ENCODE peak calls at places on chromosomes 2 and 18, in four cellular contexts. I is coronary artery, N is lower lobe of right lung, M is mesothelial cell of epicardium. F is an unnamed sample.

GRCh38 chr2:42105330-42106256 is 57.8 kb downstream of the PKDCC start:
- DNase-seq in N (peak), M (no peak), I (no peak), F (no peak)

GRCh38 chr2:13114391-13114790 is 397.7 kb downstream of the TRIB2 start:
- DNase-seq in N (no peak), I (no peak), M (no peak), F (no peak)

GRCh38 chr18:435940-436339 is 64.6 kb downstream of the COLEC12 start:
- DNase-seq in M (no peak), I (no peak), N (no peak), F (no peak)

GRCh38 chr18:6731197-6731596 is 1.7 kb downstream of the ARHGAP28 start:
- DNase-seq in N (no peak), I (no peak), M (no peak), F (no peak)

GRCh38 chr18:51330739-51331138 is 133.3 kb upstream of the MEX3C start:
- DNase-seq in I (no peak), N (no peak), M (no peak), F (no peak)

GRCh38 chr2:240728361-240728760 is 36.7 kb downstream of the AQP12A start:
- DNase-seq in M (no peak), N (no peak), I (no peak), F (no peak)

GRCh38 chr2:132881540-132881939 is 211.5 kb upstream of the LYPD1 start:
- DNase-seq in M (no peak), I (no peak), N (no peak), F (no peak)

GRCh38 chr2:120576509-120577474 is 158.9 kb upstream of the GLI2 start:
- DNase-seq in M (no peak), N (no peak), I (no peak), F (no peak)

GRCh38 chr2:5057895-5058294 is 634.3 kb upstream of the SOX11 start:
- DNase-seq in N (no peak), M (no peak), I (no peak), F (no peak)

GRCh38 chr18:33123852-33124251 is 316.7 kb downstream of the CCDC178 start:
- DNase-seq in I (no peak), N (no peak), M (no peak), F (no peak)

GRCh38 chr2:85420743-85421705 is 2.5 kb downstream of the SH2D6 start:
- DNase-seq in M (peak), N (peak), I (peak), F (peak)

GRCh38 chr2:68375522-68376040 is 10.5 kb downstream of the PLEK start:
- DNase-seq in M (no peak), N (no peak), I (no peak), F (no peak)

GRCh38 chr2:202639233-202639632 is 4.5 kb downstream of the FAM117B start:
- DNase-seq in M (no peak), N (no peak), I (no peak), F (no peak)

GRCh38 chr2:138814123-138814883 is 34.1 kb upstream of the NXPH2 start:
- DNase-seq in N (no peak), M (no peak), I (no peak), F (no peak)

GRCh38 chr18:59787998-59788875 is 91.0 kb upstream of the CCBE1 start:
- DNase-seq in I (no peak), M (no peak), N (no peak), F (no peak)

DNA sequence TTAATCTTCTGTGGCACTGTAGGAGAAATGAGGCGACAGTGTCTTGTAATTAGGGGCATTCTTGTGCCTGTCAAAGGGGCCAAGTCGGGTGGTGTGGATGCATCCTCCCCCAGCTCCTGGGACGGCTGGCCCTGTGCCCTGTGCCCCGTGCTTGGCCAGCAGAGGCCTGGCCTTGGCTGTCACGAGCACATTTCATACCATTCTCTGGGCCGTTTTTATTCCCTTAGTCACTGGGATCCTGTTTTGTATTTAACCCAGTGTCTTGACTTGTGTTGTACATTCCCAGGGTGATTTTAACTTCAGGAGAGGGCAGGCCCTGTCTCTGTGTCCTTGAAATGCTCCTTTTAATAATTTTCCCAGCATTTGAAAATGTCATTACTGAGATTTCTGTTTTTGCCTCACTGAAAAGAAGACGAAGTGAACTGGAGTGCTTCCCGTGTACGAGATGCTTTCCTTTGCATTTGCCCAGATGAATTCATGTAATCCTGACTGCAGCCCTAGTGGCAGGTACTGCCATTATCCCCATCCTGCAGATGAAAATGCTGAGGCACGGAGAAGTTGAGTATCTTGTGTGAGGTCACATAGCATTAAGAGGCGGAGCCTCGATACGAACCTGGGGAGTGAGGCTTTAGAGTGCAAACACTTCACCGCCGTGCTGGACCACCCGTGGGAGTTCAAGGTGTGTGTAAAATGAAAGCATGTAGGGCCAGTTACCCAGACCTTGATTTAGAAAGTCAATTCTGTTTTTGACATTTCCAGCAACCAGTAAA is 57.0 kb downstream of the SH3RF3 start:
- DNase-seq in I (peak), M (no peak), N (no peak), F (no peak)
- TF ChIP-seq CTCF in I (no peak), M (no peak), N (no peak), F (no peak)

GRCh38 chr2:207167129-207167923 is 1.6 kb upstream of the KLF7 start:
- DNase-seq in M (no peak), I (no peak), N (no peak), F (no peak)

GRCh38 chr2:207166039-207166348 is 246 bp upstream of the KLF7 start:
- DNase-seq in M (peak), N (peak), I (peak), F (peak)

GRCh38 chr2:207165121-207166038 is at the start of gene KLF7:
- DNase-seq in N (peak), M (no peak), I (no peak), F (peak)

GRCh38 chr2:207163815-207164747 is 1.7 kb downstream of the KLF7 start:
- DNase-seq in N (peak), I (peak), M (no peak), F (no peak)

GRCh38 chr2:207166349-207167128 is 791 bp upstream of the KLF7 start:
- DNase-seq in I (peak), M (peak), N (peak), F (peak)
- TF ChIP-seq CTCF in I (no peak), M (peak), N (peak), F (peak)

DNA sequence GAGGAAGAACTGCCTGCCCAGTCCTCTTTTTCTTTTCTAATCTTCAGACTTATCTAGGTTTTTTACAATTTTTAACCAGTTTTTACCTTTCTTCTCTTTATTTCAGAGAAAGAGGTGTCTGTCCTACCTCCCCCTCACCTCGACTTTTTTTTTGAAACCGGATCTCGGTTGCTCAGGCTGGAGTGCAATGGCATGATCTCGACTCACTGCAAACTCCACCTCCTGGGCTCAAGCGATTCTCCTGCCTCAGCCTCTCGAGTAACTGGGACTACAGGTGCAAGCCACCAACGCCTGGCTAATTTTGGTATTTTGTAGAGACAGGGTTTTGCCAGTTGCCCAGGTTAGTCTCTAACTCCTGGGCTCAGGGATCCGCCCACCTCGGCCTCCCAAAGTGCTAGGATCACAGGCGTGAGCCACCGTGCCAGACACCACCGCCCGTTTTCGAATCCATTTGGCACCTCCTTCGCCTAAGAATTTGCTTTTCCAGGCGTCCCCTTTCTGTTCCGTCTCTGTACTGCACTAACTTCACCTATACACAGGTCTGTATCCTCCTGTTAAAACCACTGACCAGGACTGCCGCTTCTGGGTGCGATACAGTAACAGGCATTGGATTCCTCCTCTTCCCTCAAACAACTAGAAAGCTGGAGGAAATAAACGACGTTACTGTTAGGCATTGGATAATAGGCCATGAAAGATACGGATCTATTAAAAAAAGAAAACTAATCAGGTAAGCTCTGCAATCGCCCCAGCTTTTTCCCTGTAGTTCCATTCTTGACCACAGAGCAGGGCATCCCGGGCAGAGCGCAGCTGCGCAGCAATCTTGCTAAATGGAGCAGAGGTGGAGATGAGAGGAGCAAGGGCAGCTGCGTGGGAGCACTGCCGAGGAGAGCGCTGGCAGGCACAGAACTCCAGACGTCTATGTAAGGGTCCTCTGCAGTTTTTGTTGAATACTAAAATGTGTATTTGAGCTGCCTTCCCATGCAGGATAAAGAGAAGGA is 69.9 kb downstream of the ZC3H6 start:
- DNase-seq in N (no peak), M (no peak), I (no peak), F (no peak)
- TF ChIP-seq CTCF in N (no peak), M (no peak), I (no peak), F (no peak)

DNA sequence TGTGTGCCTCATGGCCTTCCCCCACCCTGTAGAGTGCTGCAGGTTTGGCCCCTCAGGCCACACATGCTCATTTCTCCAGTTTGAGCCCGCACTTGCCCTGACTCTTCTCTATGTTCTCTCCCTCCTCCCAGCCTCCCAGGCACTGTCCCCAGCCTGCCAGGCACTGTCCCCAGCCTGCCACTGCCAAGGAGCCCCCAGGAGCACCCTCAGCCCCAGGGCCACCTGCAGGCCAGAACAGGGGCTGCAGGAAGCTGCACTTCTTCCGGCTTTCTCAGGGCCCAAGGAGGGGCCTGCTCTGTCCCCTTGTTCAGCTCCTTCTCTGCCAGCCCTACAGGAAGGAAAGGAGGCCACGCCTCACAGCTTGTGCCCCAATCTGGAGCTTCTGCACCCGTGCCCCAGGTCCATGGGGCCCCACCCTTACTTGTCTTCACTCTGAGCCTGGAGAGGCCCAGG is 31.6 kb downstream of the CYP26B1 start:
- DNase-seq in N (no peak), M (no peak), I (peak), F (no peak)
- TF ChIP-seq CTCF in N (peak), M (peak), I (no peak), F (peak)

GRCh38 chr2:15048000-15048399 is 415.5 kb downstream of the LRATD1 start:
- DNase-seq in I (no peak), N (no peak), M (no peak), F (no peak)
- TF ChIP-seq CTCF in I (no peak), N (no peak), M (no peak), F (no peak)

GRCh38 chr2:29013046-29013780 is 32.1 kb downstream of the TOGARAM2 start:
- DNase-seq in M (no peak), N (no peak), I (no peak), F (no peak)
- TF ChIP-seq CTCF in M (no peak), N (no peak), I (no peak), F (no peak)

GRCh38 chr2:238239872-238240760 is at the start of gene HES6:
- DNase-seq in M (peak), I (peak), N (peak), F (peak)
- TF ChIP-seq CTCF in M (no peak), I (no peak), N (peak), F (no peak)

GRCh38 chr2:144152817-144153271 is 367.1 kb downstream of the ZEB2 start:
- DNase-seq in M (no peak), I (no peak), N (no peak), F (no peak)
- TF ChIP-seq CTCF in M (no peak), I (no peak), N (no peak), F (peak)

GRCh38 chr2:63040586-63040985 is 10.0 kb upstream of the OTX1 start:
- DNase-seq in M (no peak), N (no peak), I (no peak), F (no peak)
- TF ChIP-seq CTCF in M (no peak), N (no peak), I (no peak), F (no peak)

GRCh38 chr2:109663721-109664120 is 49.6 kb downstream of the SOWAHC start:
- DNase-seq in N (no peak), I (no peak), M (no peak), F (no peak)

GRCh38 chr2:109666466-109666865 is 52.3 kb downstream of the SOWAHC start:
- DNase-seq in I (no peak), N (no peak), M (no peak), F (no peak)

GRCh38 chr2:109660046-109660860 is 46.1 kb downstream of the SOWAHC start:
- DNase-seq in I (no peak), M (no peak), N (no peak), F (no peak)

GRCh38 chr2:109659356-109660045 is 45.3 kb downstream of the SOWAHC start:
- DNase-seq in M (no peak), I (no peak), N (no peak), F (no peak)

GRCh38 chr2:109662889-109663288 is 48.7 kb downstream of the SOWAHC start:
- DNase-seq in N (no peak), M (no peak), I (no peak), F (no peak)
- TF ChIP-seq CTCF in N (peak), M (no peak), I (no peak), F (peak)